ENCODE peak calls at places on chromosome 1, in four cellular contexts. K is skeletal muscle cell, T is thoracic aorta, Z is foreskin fibroblast. M is an unnamed sample.

GRCh38 chr1:218585565-218586184 is 240.5 kb downstream of the TGFB2 start:
- DNase-seq in Z (peak), T (no peak), K (peak), M (peak)

GRCh38 chr1:86375688-86376087 is 20.4 kb downstream of the ODF2L start:
- DNase-seq in K (peak), T (no peak), Z (no peak), M (no peak)

GRCh38 chr1:215054266-215054665 is 28.3 kb upstream of the KCNK2 start:
- DNase-seq in T (no peak), K (no peak), Z (no peak), M (no peak)

GRCh38 chr1:96521994-96522760 is 199.4 kb upstream of the PTBP2 start:
- DNase-seq in K (peak), Z (peak), T (no peak), M (peak)

GRCh38 chr1:172255223-172255560 is 165.3 kb upstream of the C1orf105 start:
- DNase-seq in K (no peak), T (no peak), Z (no peak), M (no peak)

GRCh38 chr1:5634893-5635292 is 357.3 kb downstream of the NPHP4 start:
- DNase-seq in Z (no peak), K (no peak), T (no peak), M (no peak)

GRCh38 chr1:53734650-53735211 is 4.2 kb downstream of the GLIS1 start:
- DNase-seq in K (peak), T (no peak), Z (peak), M (no peak)

GRCh38 chr1:171313835-171314320 is at the start of gene FMO4:
- DNase-seq in T (peak), K (peak), Z (peak), M (peak)

GRCh38 chr1:31788825-31789256 is 24.7 kb upstream of the ADGRB2 start:
- DNase-seq in K (peak), T (no peak), Z (peak), M (peak)

GRCh38 chr1:183812686-183813569 is 8.0 kb downstream of the RGL1 start:
- DNase-seq in T (no peak), K (peak), Z (peak), M (no peak)

GRCh38 chr1:198352975-198353695 is 187.3 kb downstream of the ATP6V1G3 start:
- DNase-seq in T (no peak), K (no peak), Z (no peak), M (no peak)

GRCh38 chr1:212302745-212303383 is 17.7 kb downstream of the PPP2R5A start:
- DNase-seq in K (no peak), Z (peak), T (no peak), M (no peak)

GRCh38 chr1:159877695-159878444 is 15.4 kb upstream of the VSIG8 start:
- DNase-seq in K (no peak), Z (no peak), T (no peak), M (no peak)

GRCh38 chr1:199691540-199691939 is 336.0 kb upstream of the NR5A2 start:
- DNase-seq in Z (peak), T (no peak), K (peak), M (peak)

GRCh38 chr1:203104789-203105188 is 19.0 kb upstream of the MYOG start:
- DNase-seq in Z (no peak), K (no peak), T (no peak), M (no peak)

GRCh38 chr1:76158126-76158525 is 83.6 kb downstream of the ST6GALNAC3 start:
- DNase-seq in T (no peak), K (no peak), Z (no peak), M (peak)

GRCh38 chr1:22369294-22370189 is 82.1 kb upstream of the ZBTB40 start:
- DNase-seq in K (no peak), T (no peak), Z (no peak), M (no peak)

GRCh38 chr1:96183928-96184327 is 537.7 kb upstream of the PTBP2 start:
- DNase-seq in K (no peak), Z (no peak), T (no peak), M (no peak)